ENCODE peak calls at places on chromosomes 12 and 14, in six cellular contexts. I is neural progenitor cell, U is mammary epithelial cell, J is K562, F is MM.1S, Q is endothelial cell of umbilical vein. O is an unnamed sample.
A peak's percentile ranks its signal among the peaks of the same experiment; 100 is the strongest.

GRCh38 chr12:52232233-52232915 is 669 bp upstream of the KRT7 start:
- DNase-seq in I (peak; percentile 36), U (peak; percentile 48), J (no peak), F (no peak), Q (peak; percentile 10), O (no peak)

GRCh38 chr12:65891987-65892481 is 67.8 kb downstream of the HMGA2 start:
- DNase-seq in I (no peak), U (peak; percentile 97), J (no peak), F (no peak), Q (peak; percentile 91), O (peak; percentile 97)

GRCh38 chr12:121465921-121466799 is 66.2 kb downstream of the RNF34 start:
- DNase-seq in I (peak; percentile 49), U (peak; percentile 19), J (no peak), F (no peak), Q (peak; percentile 29), O (peak; percentile 23)

GRCh38 chr14:94380225-94381148 is 7.9 kb downstream of the SERPINA1 start:
- DNase-seq in I (no peak), U (no peak), J (no peak), F (no peak), Q (no peak), O (no peak)

GRCh38 chr14:68961781-68962584 is 17.1 kb downstream of the ACTN1 start:
- DNase-seq in I (peak; percentile 68), U (peak; percentile 92), J (peak; percentile 24), F (no peak), Q (peak; percentile 44), O (peak; percentile 93)

GRCh38 chr14:75493580-75494130 is 28.6 kb upstream of the BATF start:
- DNase-seq in I (no peak), U (no peak), J (no peak), F (no peak), Q (no peak), O (no peak)

GRCh38 chr12:92614041-92614440 is 88.7 kb upstream of the PLEKHG7 start:
- DNase-seq in I (no peak), U (no peak), J (no peak), F (no peak), Q (no peak), O (no peak)

GRCh38 chr12:18250313-18250916 is 10.9 kb upstream of the PIK3C2G start:
- DNase-seq in I (peak; percentile 88), U (peak; percentile 58), J (no peak), F (peak; percentile 69), Q (peak; percentile 52), O (peak; percentile 75)

GRCh38 chr12:108801736-108802665 is 55.4 kb downstream of the SSH1 start:
- DNase-seq in I (peak; percentile 93), U (no peak), J (no peak), F (no peak), Q (peak; percentile 69), O (peak; percentile 13)

GRCh38 chr12:66984962-66985361 is 284.2 kb upstream of the CAND1 start:
- DNase-seq in I (no peak), U (peak; percentile 83), J (no peak), F (no peak), Q (no peak), O (peak; percentile 85)

GRCh38 chr12:72742560-72742959 is 470.4 kb downstream of the TRHDE start:
- DNase-seq in I (no peak), U (no peak), J (no peak), F (no peak), Q (no peak), O (no peak)

GRCh38 chr14:86708846-86709339 is 1178.9 kb downstream of the FLRT2 start:
- DNase-seq in I (no peak), U (no peak), J (no peak), F (no peak), Q (no peak), O (no peak)

GRCh38 chr12:26121841-26122680 is 2.8 kb downstream of the BHLHE41 start:
- DNase-seq in I (peak; percentile 74), U (no peak), J (peak; percentile 14), F (peak; percentile 19), Q (peak; percentile 24), O (peak; percentile 35)

GRCh38 chr12:26124491-26125450 is at the start of gene BHLHE41:
- DNase-seq in I (peak; percentile 76), U (peak; percentile 83), J (peak; percentile 53), F (peak; percentile 85), Q (peak; percentile 23), O (peak; percentile 93)

GRCh38 chr12:26123482-26123980 is 1.3 kb downstream of the BHLHE41 start:
- DNase-seq in I (no peak), U (no peak), J (no peak), F (peak; percentile 39), Q (peak; percentile 32), O (peak; percentile 44)

GRCh38 chr12:26121323-26121740 is 3.5 kb downstream of the BHLHE41 start:
- DNase-seq in I (peak; percentile 24), U (peak; percentile 44), J (no peak), F (peak; percentile 37), Q (no peak), O (peak; percentile 53)

DNA sequence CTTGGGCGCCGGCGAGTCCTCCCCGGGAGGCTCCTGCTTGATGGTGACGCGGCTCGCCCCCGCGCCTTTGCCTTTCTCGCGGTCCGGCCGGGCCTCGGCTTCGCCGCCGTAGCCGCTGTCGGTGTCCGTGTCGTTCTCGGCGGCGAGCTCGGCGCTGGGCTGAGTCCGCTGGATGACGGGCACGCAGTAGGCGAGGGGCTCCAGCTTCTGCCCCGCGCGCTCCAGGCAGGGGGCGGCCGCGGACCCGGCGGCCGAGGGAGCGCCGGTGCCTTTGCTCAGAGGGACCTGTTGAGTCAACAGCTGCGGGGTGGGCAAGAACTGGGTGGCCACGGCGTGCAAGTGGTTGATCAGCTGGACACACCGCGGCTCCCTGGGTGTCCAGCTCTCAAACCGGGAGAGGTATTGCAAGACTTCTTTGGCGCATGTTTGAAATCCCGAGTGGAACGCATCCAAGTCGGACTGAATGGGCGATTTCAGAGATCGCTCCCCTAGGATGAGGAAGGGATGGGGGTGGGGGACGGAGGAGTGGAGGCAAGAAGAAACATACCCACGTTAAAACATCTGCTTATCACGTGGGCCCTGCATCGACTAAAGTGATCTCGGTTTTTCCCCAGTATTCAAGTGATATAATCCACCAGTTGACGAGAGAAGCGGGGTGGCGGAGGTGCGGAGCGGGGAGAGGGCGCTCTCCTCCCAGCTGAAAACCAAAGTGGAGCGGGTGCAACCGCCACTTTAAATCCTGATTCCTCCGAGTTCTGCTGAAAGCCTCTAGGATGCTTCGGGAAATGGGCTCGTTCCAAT is 2.0 kb downstream of the BHLHE41 start:
- DNase-seq in I (peak; percentile 78), U (peak; percentile 80), J (peak; percentile 26), F (peak; percentile 76), Q (peak; percentile 68), O (peak; percentile 74)
- TF ChIP-seq EZH2 in I (peak; percentile 76), U (no peak), J (peak; percentile 83), F (no peak), Q (peak; percentile 71), O (no peak)

GRCh38 chr14:90403065-90403464 is 6.2 kb downstream of the CALM1 start:
- DNase-seq in I (no peak), U (no peak), J (no peak), F (no peak), Q (no peak), O (no peak)

GRCh38 chr14:90399541-90400444 is 3.0 kb downstream of the CALM1 start:
- DNase-seq in I (peak; percentile 97), U (peak; percentile 78), J (peak; percentile 64), F (peak; percentile 79), Q (peak; percentile 95), O (peak; percentile 96)

GRCh38 chr14:90398841-90399540 is 2.2 kb downstream of the CALM1 start:
- DNase-seq in I (no peak), U (no peak), J (no peak), F (no peak), Q (peak; percentile 31), O (no peak)

GRCh38 chr14:90402009-90402408 is 5.2 kb downstream of the CALM1 start:
- DNase-seq in I (no peak), U (no peak), J (no peak), F (no peak), Q (no peak), O (no peak)

DNA sequence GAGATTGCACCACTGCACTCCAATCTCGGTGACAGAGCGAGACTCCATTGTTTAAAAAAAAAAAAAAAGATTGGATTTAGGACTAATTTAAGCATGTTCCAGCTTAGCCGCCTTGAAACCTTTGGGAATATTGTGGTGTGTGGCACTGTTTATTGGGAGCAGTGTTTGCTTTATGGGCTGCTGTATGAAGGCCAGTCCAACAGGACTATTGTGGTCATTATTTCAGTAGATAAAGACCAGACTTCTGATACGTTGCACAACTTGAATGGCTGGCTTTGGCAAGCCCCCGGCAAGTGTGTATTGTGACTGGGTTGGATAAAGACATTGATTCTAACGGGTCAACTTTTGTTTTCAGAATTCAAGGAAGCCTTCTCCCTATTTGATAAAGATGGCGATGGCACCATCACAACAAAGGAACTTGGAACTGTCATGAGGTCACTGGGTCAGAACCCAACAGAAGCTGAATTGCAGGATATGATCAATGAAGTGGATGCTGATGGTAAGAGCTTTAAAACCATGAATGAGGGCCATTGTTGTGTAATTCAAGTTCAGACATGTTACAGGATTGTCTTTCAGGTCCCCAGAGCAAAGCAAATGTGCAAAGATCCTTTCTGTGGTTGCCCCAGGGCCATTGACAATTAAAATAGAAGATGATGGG is 4.2 kb downstream of the CALM1 start:
- DNase-seq in I (no peak), U (peak; percentile 58), J (no peak), F (no peak), Q (no peak), O (no peak)
- H3K79me2 ChIP-seq in I (peaks cover 51% of the 10 kb centered on the region), U (peaks cover 73% of the 10 kb centered on the region), J (peaks cover 32% of the 10 kb centered on the region), F (peaks cover 26% of the 10 kb centered on the region), Q (peaks cover 54% of the 10 kb centered on the region), O (peaks cover 53% of the 10 kb centered on the region)

GRCh38 chr12:38159092-38159551 is 157.5 kb upstream of the ALG10B start:
- DNase-seq in I (no peak), U (no peak), J (no peak), F (no peak), Q (no peak), O (no peak)
- H3K9me3 ChIP-seq in I (no peaks in the 10 kb centered on the region), U (no peaks in the 10 kb centered on the region), J (no peaks in the 10 kb centered on the region), F (no peaks in the 10 kb centered on the region), Q (peaks cover 5% of the 10 kb centered on the region), O (no peaks in the 10 kb centered on the region)

GRCh38 chr14:100673807-100674154 is 52.9 kb upstream of the DLK1 start:
- DNase-seq in I (no peak), U (no peak), J (no peak), F (no peak), Q (no peak), O (no peak)

GRCh38 chr14:100671906-100672305 is 54.8 kb upstream of the DLK1 start:
- DNase-seq in I (no peak), U (no peak), J (no peak), F (no peak), Q (no peak), O (no peak)

GRCh38 chr14:100671386-100671901 is 55.2 kb upstream of the DLK1 start:
- DNase-seq in I (no peak), U (no peak), J (no peak), F (no peak), Q (no peak), O (no peak)

GRCh38 chr14:100674428-100674827 is 52.3 kb upstream of the DLK1 start:
- DNase-seq in I (peak; percentile 55), U (no peak), J (no peak), F (no peak), Q (no peak), O (no peak)

DNA sequence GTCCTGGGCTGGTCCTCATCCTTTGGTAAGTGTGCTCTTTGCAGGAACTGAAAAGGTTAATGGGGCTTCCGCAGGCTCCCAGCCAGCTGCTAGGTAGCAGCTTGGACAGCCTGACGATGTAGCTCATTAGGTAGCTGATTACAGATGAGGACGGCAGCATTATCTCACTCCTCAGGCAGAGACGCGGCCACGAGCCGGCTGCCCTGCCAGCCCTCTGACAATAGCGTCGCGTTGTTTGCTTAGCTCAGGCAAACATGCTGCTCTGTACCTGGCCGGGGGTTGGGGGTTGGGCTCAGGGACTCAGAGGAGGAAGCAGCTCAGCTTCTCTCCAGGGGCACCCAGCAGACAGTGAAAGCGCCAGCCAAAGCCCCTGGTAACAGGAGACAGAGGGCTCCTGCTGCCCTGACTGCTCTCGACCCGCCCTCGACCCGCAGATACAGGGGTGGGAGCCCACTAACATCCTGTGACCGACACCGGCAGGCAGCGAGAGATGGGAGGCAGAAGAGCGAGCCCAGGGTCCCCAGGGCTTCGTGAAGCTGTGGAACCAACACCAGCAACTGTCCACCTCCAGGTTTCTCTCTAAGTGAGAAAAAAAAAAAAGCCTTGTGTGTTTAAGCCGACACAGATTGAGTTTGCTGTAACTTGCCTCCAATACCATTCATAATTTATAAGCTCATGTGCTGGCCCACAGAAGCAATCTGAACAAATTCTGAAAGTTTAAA is 53.4 kb upstream of the DLK1 start:
- DNase-seq in I (peak; percentile 76), U (no peak), J (no peak), F (no peak), Q (no peak), O (peak; percentile 46)
- TF ChIP-seq EZH2 in I (no peak), U (no peak), J (no peak), F (no peak), Q (peak; percentile 53), O (no peak)

O was measured in PC-3.